ENCODE peak calls at places on chromosome 17, in four cellular contexts. One of them, this sample, is unnamed.
A peak's percentile ranks its signal among the peaks of the same experiment; 100 is the strongest.

GRCh38 chr17:9985622-9986021 is 80.6 kb upstream of the RCVRN start:
- DNase-seq in uterus: no peak
- DNase-seq in IMR-90: no peak
- DNase-seq in CD8-positive, alpha-beta memory T cell: no peak
- DNase-seq in this sample: no peak

GRCh38 chr17:76000016-76000754 is 470 bp upstream of the CDK3 start:
- DNase-seq in uterus: no peak
- DNase-seq in IMR-90: peak; percentile 16
- DNase-seq in CD8-positive, alpha-beta memory T cell: peak; percentile 53
- DNase-seq in this sample: peak; percentile 97

GRCh38 chr17:37135581-37135980 is 186.8 kb downstream of the AATF start:
- DNase-seq in uterus: no peak
- DNase-seq in IMR-90: no peak
- DNase-seq in CD8-positive, alpha-beta memory T cell: no peak
- DNase-seq in this sample: no peak

GRCh38 chr17:66169839-66170238 is 22.1 kb downstream of the CEP112 start:
- DNase-seq in uterus: no peak
- DNase-seq in IMR-90: no peak
- DNase-seq in CD8-positive, alpha-beta memory T cell: no peak
- DNase-seq in this sample: peak; percentile 17

GRCh38 chr17:65434878-65435277 is 126.6 kb downstream of the AXIN2 start:
- DNase-seq in uterus: no peak
- DNase-seq in IMR-90: no peak
- DNase-seq in CD8-positive, alpha-beta memory T cell: no peak
- DNase-seq in this sample: peak; percentile 21

GRCh38 chr17:17757391-17757791 is 76.1 kb downstream of the RAI1 start:
- DNase-seq in uterus: no peak
- DNase-seq in IMR-90: no peak
- DNase-seq in CD8-positive, alpha-beta memory T cell: peak; percentile 49
- DNase-seq in this sample: no peak

GRCh38 chr17:13079010-13079409 is 61.2 kb upstream of the ELAC2 start:
- DNase-seq in uterus: no peak
- DNase-seq in IMR-90: no peak
- DNase-seq in CD8-positive, alpha-beta memory T cell: no peak
- DNase-seq in this sample: no peak

GRCh38 chr17:66953661-66954060 is 10.8 kb upstream of the CACNG4 start:
- DNase-seq in uterus: no peak
- DNase-seq in IMR-90: no peak
- DNase-seq in CD8-positive, alpha-beta memory T cell: no peak
- DNase-seq in this sample: no peak

GRCh38 chr17:69478916-69479315 is 64.4 kb downstream of the MAP2K6 start:
- DNase-seq in uterus: no peak
- DNase-seq in IMR-90: no peak
- DNase-seq in CD8-positive, alpha-beta memory T cell: no peak
- DNase-seq in this sample: no peak

GRCh38 chr17:58710948-58711552 is 18.6 kb downstream of the RAD51C start:
- DNase-seq in uterus: peak; percentile 21
- DNase-seq in IMR-90: peak; percentile 69
- DNase-seq in CD8-positive, alpha-beta memory T cell: peak; percentile 24
- DNase-seq in this sample: peak; percentile 48

GRCh38 chr17:64252831-64253230 is 10.2 kb downstream of the TEX2 start:
- DNase-seq in uterus: no peak
- DNase-seq in IMR-90: peak; percentile 30
- DNase-seq in CD8-positive, alpha-beta memory T cell: no peak
- DNase-seq in this sample: no peak
- H3K4me1 ChIP-seq in uterus: peaks cover 3% of the 10 kb centered on the region
- H3K4me1 ChIP-seq in IMR-90: peaks cover 3% of the 10 kb centered on the region
- H3K4me1 ChIP-seq in CD8-positive, alpha-beta memory T cell: no peaks in the 10 kb centered on the region
- H3K4me1 ChIP-seq in this sample: no peaks in the 10 kb centered on the region

DNA sequence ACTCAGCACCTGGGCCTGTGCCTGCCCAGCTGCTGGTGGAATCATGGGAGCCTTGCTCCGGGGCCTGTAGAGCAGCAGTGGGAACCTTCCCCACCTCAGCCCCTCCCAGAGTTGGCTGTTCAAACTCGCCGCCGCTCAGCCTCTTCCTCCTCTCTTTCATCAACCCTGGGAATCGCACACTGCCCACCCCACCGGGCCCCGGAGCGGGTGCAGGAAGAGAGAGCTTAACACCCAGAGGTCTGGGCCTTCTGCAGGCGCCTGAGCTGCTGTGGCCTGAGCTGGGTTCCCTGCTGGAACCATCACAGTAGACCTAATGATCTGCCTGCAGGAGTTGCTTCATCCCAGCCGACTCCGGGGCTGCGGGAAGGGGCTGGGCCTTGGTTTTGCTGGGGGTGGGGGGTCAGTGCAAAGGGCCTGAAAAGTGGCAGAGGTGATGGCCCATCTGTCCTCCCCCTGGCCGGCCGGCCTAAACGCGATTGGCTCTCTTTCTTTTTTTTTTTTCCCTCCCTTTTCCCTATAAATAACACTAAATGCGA is 313.9 kb downstream of the SEC14L1 start:
- DNase-seq in uterus: no peak
- DNase-seq in IMR-90: no peak
- DNase-seq in CD8-positive, alpha-beta memory T cell: peak; percentile 47
- DNase-seq in this sample: peak; percentile 62
- H3K4me1 ChIP-seq in uterus: peaks cover 27% of the 10 kb centered on the region
- H3K4me1 ChIP-seq in IMR-90: peaks cover 66% of the 10 kb centered on the region
- H3K4me1 ChIP-seq in CD8-positive, alpha-beta memory T cell: peaks cover 57% of the 10 kb centered on the region
- H3K4me1 ChIP-seq in this sample: peaks cover 60% of the 10 kb centered on the region

DNA sequence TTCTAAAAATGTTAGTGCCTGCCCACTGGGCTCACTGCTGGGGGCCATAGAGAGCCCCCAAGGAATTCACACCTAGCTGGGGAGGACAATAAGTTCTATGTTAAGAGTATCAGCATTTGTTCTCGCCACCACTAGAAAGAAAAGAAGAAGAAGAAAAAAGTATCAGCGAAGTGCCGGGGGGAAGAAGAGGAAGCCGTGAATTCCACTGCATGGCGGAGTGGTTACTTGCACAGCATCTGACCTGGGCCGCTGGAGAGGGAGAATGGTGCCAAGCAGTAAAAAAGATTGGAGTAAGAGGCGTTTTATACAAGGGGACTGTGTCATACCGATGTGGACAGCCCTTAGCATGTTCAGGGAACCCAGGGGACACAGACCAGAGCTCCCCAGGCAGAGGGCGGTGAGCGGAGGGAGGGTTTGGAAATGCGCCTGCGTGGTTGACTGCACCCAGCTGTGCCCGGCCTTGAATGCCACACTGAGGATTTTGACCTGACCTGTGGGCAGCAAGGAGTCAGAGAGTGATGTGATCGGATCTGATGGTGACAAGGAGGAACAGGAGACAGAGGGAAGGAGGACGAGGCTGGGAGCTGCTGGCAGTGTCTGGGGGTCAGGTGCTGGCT is 52.9 kb downstream of the PLXDC1 start:
- DNase-seq in uterus: no peak
- DNase-seq in IMR-90: no peak
- DNase-seq in CD8-positive, alpha-beta memory T cell: no peak
- DNase-seq in this sample: peak; percentile 78
- H3K4me1 ChIP-seq in uterus: peaks cover 15% of the 10 kb centered on the region
- H3K4me1 ChIP-seq in IMR-90: peaks cover 6% of the 10 kb centered on the region
- H3K4me1 ChIP-seq in CD8-positive, alpha-beta memory T cell: peaks cover 88% of the 10 kb centered on the region
- H3K4me1 ChIP-seq in this sample: peaks cover 3% of the 10 kb centered on the region

GRCh38 chr17:77322284-77322533 is 181.4 kb downstream of the SEC14L1 start:
- DNase-seq in uterus: no peak
- DNase-seq in IMR-90: no peak
- DNase-seq in CD8-positive, alpha-beta memory T cell: no peak
- DNase-seq in this sample: no peak
- H3K4me1 ChIP-seq in uterus: peaks cover 39% of the 10 kb centered on the region
- H3K4me1 ChIP-seq in IMR-90: peaks cover 55% of the 10 kb centered on the region
- H3K4me1 ChIP-seq in CD8-positive, alpha-beta memory T cell: peaks cover 52% of the 10 kb centered on the region
- H3K4me1 ChIP-seq in this sample: peaks cover 60% of the 10 kb centered on the region

GRCh38 chr17:2232244-2232638 is 71.3 kb downstream of the SMG6 start:
- DNase-seq in uterus: no peak
- DNase-seq in IMR-90: peak; percentile 96
- DNase-seq in CD8-positive, alpha-beta memory T cell: no peak
- DNase-seq in this sample: peak; percentile 36
- H3K4me1 ChIP-seq in uterus: peaks cover 6% of the 10 kb centered on the region
- H3K4me1 ChIP-seq in IMR-90: peaks cover 27% of the 10 kb centered on the region
- H3K4me1 ChIP-seq in CD8-positive, alpha-beta memory T cell: no peaks in the 10 kb centered on the region
- H3K4me1 ChIP-seq in this sample: peaks cover 63% of the 10 kb centered on the region

GRCh38 chr17:40535438-40535837 is 29.8 kb downstream of the CCR7 start:
- DNase-seq in uterus: no peak
- DNase-seq in IMR-90: no peak
- DNase-seq in CD8-positive, alpha-beta memory T cell: no peak
- DNase-seq in this sample: no peak

GRCh38 chr17:40534431-40535189 is 30.7 kb downstream of the CCR7 start:
- DNase-seq in uterus: no peak
- DNase-seq in IMR-90: no peak
- DNase-seq in CD8-positive, alpha-beta memory T cell: no peak
- DNase-seq in this sample: no peak

GRCh38 chr17:40538019-40538935 is 27.0 kb downstream of the CCR7 start:
- DNase-seq in uterus: no peak
- DNase-seq in IMR-90: peak; percentile 43
- DNase-seq in CD8-positive, alpha-beta memory T cell: no peak
- DNase-seq in this sample: peak; percentile 71

GRCh38 chr17:40535924-40536717 is 29.2 kb downstream of the CCR7 start:
- DNase-seq in uterus: no peak
- DNase-seq in IMR-90: no peak
- DNase-seq in CD8-positive, alpha-beta memory T cell: no peak
- DNase-seq in this sample: no peak

GRCh38 chr17:40536731-40537171 is 28.5 kb downstream of the CCR7 start:
- DNase-seq in uterus: peak; percentile 72
- DNase-seq in IMR-90: peak; percentile 75
- DNase-seq in CD8-positive, alpha-beta memory T cell: no peak
- DNase-seq in this sample: peak; percentile 81
- H3K4me1 ChIP-seq in uterus: peaks cover 30% of the 10 kb centered on the region
- H3K4me1 ChIP-seq in IMR-90: peaks cover 46% of the 10 kb centered on the region
- H3K4me1 ChIP-seq in CD8-positive, alpha-beta memory T cell: peaks cover 95% of the 10 kb centered on the region
- H3K4me1 ChIP-seq in this sample: peaks cover 60% of the 10 kb centered on the region

GRCh38 chr17:80995131-80995530 is 3.5 kb downstream of the CHMP6 start:
- DNase-seq in uterus: no peak
- DNase-seq in IMR-90: no peak
- DNase-seq in CD8-positive, alpha-beta memory T cell: no peak
- DNase-seq in this sample: no peak

GRCh38 chr17:80991645-80992076 is at the start of gene CHMP6:
- DNase-seq in uterus: peak; percentile 72
- DNase-seq in IMR-90: peak; percentile 76
- DNase-seq in CD8-positive, alpha-beta memory T cell: peak; percentile 80
- DNase-seq in this sample: peak; percentile 99

GRCh38 chr17:80990921-80991644 is 558 bp upstream of the CHMP6 start:
- DNase-seq in uterus: no peak
- DNase-seq in IMR-90: no peak
- DNase-seq in CD8-positive, alpha-beta memory T cell: no peak
- DNase-seq in this sample: no peak

GRCh38 chr17:80992077-80992947 is 671 bp downstream of the CHMP6 start:
- DNase-seq in uterus: no peak
- DNase-seq in IMR-90: no peak
- DNase-seq in CD8-positive, alpha-beta memory T cell: no peak
- DNase-seq in this sample: peak; percentile 96

DNA sequence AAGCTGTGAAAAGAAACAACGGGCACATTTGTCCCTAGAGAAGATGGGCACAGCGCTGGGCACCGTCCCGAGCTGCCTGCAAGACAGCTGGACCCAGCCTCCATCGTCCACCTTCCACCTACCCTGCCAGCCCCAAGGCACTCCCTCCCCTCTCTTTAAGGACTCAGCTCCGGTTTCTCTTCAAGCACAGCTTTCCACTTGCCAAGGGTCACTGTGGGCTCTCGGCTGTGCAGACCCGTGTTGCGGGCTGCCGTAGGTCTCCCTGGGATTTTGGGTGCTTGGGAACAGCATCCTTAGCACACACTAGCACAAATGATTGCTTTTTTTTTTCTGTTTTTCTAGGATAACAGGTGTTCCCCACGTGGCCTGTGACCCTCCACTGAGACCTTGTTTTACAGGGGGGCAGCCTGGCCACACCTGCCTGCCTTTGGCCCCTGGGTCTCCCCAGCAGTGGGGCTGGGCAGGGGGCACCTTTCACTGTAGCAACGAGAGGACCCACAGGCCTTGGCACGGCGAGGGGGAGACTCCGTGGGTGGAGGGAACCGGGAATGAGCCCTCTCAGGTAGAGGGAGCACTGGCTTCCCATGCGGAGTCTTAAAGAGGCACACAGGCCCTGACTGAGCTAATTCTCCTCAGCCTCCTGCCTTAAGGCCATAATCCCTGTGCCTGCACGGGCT is 1.4 kb downstream of the CHMP6 start:
- DNase-seq in uterus: no peak
- DNase-seq in IMR-90: no peak
- DNase-seq in CD8-positive, alpha-beta memory T cell: no peak
- DNase-seq in this sample: peak; percentile 92
- H3K4me1 ChIP-seq in uterus: no peaks in the 10 kb centered on the region
- H3K4me1 ChIP-seq in IMR-90: peaks cover 5% of the 10 kb centered on the region
- H3K4me1 ChIP-seq in CD8-positive, alpha-beta memory T cell: peaks cover 35% of the 10 kb centered on the region
- H3K4me1 ChIP-seq in this sample: peaks cover 20% of the 10 kb centered on the region

DNA sequence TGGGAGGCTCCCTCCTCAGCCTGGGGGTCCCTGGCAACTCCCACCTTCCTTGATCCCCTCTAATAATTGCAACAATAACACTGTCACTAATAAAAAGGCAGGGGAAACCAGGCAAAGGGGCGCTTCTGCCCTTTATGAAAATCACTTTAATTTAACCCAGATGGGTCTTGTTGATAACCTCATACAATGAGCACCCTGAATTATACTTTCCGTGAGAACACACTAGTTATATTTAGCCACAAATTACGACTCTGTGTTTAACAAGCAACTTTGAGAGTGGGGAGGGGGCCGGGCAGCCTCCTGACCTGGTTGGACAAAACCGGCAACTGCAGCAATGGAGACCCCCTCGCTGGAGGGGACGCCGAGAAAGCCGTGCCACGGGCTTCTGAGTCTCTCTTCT is 5.7 kb upstream of the BAHCC1 start:
- DNase-seq in uterus: no peak
- DNase-seq in IMR-90: no peak
- DNase-seq in CD8-positive, alpha-beta memory T cell: no peak
- DNase-seq in this sample: peak; percentile 89
- H3K4me1 ChIP-seq in uterus: peaks cover 31% of the 10 kb centered on the region
- H3K4me1 ChIP-seq in IMR-90: peaks cover 20% of the 10 kb centered on the region
- H3K4me1 ChIP-seq in CD8-positive, alpha-beta memory T cell: peaks cover 9% of the 10 kb centered on the region
- H3K4me1 ChIP-seq in this sample: peaks cover 28% of the 10 kb centered on the region

This sample was measured in osteoblast.